ENCODE peak calls at places on chromosomes 12 and 14, in five cellular contexts. B is transverse colon, Q is HCT116, X is breast epithelium, T is stomach. C is an unnamed sample.

GRCh38 chr12:7210642-7211151 is 21.2 kb downstream of the PEX5 start:
- DNase-seq in B (no peak), Q (no peak), X (no peak), T (no peak), C (no peak)

GRCh38 chr12:6200266-6201198 is at the start of gene CD9:
- DNase-seq in B (peak), Q (peak), X (peak), T (peak), C (peak)

GRCh38 chr12:72035625-72036024 is 97.0 kb downstream of the TPH2 start:
- DNase-seq in B (no peak), Q (no peak), X (no peak), T (no peak), C (no peak)

GRCh38 chr12:88390811-88391210 is 189.5 kb downstream of the KITLG start:
- DNase-seq in B (no peak), Q (no peak), X (no peak), T (no peak), C (no peak)

GRCh38 chr14:89534896-89535615 is 118.0 kb upstream of the FOXN3 start:
- DNase-seq in B (no peak), Q (no peak), X (no peak), T (no peak), C (no peak)

GRCh38 chr14:51652168-51653095 is 722 bp downstream of the FRMD6 start:
- DNase-seq in B (peak), Q (no peak), X (peak), T (peak), C (peak)

GRCh38 chr14:66650491-66650911 is 142.6 kb downstream of the GPHN start:
- DNase-seq in B (no peak), Q (no peak), X (no peak), T (no peak), C (no peak)

GRCh38 chr12:100904270-100904669 is 109.7 kb downstream of the ANO4 start:
- DNase-seq in B (no peak), Q (no peak), X (no peak), T (no peak), C (no peak)

GRCh38 chr12:113208041-113208934 is 13.0 kb upstream of the TPCN1 start:
- DNase-seq in B (peak), Q (no peak), X (no peak), T (peak), C (peak)

GRCh38 chr14:89406941-89407340 is 10.1 kb downstream of the FOXN3 start:
- DNase-seq in B (no peak), Q (no peak), X (no peak), T (no peak), C (no peak)

GRCh38 chr12:58850826-58851225 is 69.5 kb downstream of the LRIG3 start:
- DNase-seq in B (no peak), Q (no peak), X (no peak), T (no peak), C (no peak)

GRCh38 chr12:129579879-129580278 is 323.9 kb downstream of the TMEM132D start:
- DNase-seq in B (no peak), Q (no peak), X (no peak), T (no peak), C (no peak)

GRCh38 chr14:100358396-100358795 is 35.3 kb downstream of the SLC25A47 start:
- DNase-seq in B (no peak), Q (no peak), X (no peak), T (no peak), C (no peak)

GRCh38 chr12:31820832-31821231 is 92.0 kb upstream of the AMN1 start:
- DNase-seq in B (no peak), Q (no peak), X (no peak), T (no peak), C (no peak)

GRCh38 chr14:63387691-63388090 is 69.0 kb upstream of the GPHB5 start:
- DNase-seq in B (no peak), Q (no peak), X (no peak), T (no peak), C (no peak)

GRCh38 chr12:10940389-10940788 is 1.3 kb upstream of the TAS2R14 start:
- DNase-seq in B (no peak), Q (no peak), X (no peak), T (no peak), C (no peak)

DNA sequence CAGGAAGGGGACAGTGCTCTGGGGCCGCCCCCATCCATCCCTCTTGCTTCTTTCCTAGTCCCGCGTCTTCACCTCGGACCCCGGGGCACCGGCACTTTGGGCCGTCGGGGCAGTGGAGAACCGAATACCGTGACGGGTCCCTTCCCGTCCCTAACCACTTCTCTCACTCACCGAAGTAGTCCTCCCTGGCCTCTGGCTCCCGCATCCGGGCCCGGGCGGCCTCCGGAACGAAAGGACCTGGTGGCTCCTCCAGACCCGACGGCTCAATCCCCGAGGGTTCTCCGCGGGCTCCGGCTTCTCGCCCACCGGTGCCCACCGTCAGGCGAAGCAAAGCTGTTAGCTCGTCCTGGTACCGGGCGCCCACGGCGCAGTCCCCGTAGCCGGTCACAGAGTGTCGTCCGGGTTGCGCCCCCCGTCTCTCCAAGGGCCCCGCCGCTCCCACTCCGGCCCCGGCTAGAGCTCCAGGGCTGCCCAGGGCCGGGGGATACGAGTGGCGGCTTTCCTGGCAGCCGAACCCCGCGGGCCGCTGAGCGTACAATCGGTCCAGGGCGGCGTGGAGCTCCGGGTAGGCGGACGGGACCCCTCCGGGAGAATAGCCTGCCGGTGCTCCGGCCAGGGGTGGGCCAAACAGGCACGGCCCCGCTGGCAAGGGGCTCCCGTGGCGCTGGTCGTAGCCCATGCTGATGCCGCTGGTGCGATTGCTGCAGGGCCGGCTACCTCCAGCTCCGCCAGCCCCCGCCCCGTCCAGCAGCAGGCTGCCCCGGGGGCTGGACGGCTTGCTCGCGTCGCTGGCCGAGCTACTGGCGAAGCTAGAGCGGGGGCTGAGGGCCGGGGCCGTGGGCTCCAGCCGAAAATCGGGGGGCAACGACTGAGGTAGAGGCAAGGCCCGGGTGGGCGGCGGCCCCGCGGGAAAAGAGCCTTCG is 1.0 kb downstream of the AJUBA start:
- DNase-seq in B (no peak), Q (no peak), X (no peak), T (no peak), C (peak)
- TF ChIP-seq POLR2AphosphoS5 in B (no peak), Q (peak), X (no peak), T (no peak), C (no peak)

DNA sequence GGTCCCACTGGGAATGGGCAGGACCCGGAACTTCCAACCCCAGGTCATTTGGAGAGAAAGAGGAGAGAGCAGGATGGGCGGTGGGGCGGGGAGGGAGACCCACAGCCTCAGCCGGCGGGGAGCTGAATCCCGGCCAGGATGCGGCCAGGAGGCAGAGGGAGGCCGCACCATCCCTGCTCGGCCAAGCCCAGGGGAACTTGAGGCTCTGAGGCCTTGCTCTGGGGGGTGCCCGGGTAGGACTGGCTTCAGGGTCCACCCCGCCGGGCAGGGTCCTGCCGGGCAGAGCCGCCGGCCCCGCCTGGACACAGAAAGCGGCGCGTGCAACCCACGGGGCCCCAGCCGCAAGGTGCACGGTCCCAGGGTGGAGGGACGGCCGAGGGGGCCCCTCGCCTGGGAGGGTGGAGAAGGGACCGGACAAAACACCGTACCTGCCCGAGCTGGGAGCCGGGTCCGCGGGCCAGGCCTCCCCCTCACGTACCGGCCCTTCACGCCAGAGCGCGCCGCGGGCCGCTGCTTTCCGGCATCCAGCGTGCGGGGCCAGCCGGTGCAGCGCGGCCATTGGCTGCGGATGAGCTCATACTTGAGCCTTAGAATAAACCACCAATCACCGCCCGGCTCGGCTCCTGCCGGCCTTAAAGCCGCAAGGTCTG is at the start of gene RPS6KL1:
- DNase-seq in B (peak), Q (peak), X (peak), T (peak), C (peak)
- TF ChIP-seq POLR2AphosphoS5 in B (peak), Q (peak), X (peak), T (no peak), C (peak)

GRCh38 chr14:81416233-81416927 is 16.3 kb upstream of the STON2 start:
- DNase-seq in B (no peak), Q (no peak), X (no peak), T (no peak), C (peak)
- TF ChIP-seq POLR2AphosphoS5 in B (no peak), Q (no peak), X (no peak), T (no peak), C (no peak)

GRCh38 chr14:96698846-96699543 is 98.2 kb upstream of the VRK1 start:
- DNase-seq in B (no peak), Q (no peak), X (no peak), T (no peak), C (no peak)
- TF ChIP-seq POLR2AphosphoS5 in B (no peak), Q (no peak), X (no peak), T (no peak), C (no peak)

DNA sequence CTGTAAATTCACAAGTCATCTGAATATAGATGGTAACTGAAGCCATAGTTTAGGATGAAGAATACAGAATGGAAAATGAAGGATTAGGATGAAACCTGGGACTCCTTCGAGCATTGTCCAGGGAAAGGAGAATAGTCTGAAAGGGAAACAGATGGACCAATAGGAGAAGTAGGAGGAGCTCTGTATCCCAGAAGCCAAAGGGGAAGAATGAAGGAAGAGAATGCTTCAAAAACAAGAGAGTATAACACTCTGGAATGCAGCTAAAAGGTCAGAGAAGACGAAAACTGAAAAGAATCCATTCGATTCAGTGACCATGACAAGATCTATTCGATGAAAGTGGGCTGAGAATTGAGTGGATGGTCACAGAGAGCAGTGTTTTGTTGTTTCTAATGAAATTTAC is 1.0 kb downstream of the GMFB start:
- DNase-seq in B (no peak), Q (no peak), X (no peak), T (no peak), C (no peak)
- TF ChIP-seq POLR2AphosphoS5 in B (no peak), Q (no peak), X (no peak), T (no peak), C (no peak)

DNA sequence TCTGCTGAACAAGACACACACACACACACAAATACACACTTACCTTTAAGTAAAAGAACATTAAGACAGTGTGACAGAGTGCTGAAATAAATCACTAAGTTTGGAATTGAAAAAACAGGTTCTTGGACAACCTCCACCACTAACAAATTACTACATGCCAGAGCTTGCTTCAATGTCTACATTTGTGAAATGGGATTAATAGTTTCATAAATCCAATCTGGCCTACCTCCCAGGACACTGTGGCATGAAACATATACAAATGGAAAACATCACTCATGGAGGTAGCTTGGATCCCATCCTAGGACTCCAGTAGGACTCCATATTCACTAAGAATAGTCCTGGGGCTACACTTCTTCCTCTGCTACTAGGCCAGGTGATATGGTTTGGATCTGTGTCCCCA is 8.2 kb upstream of the CCDC60 start:
- DNase-seq in B (no peak), Q (no peak), X (no peak), T (no peak), C (no peak)
- TF ChIP-seq POLR2AphosphoS5 in B (peak), Q (no peak), X (no peak), T (peak), C (no peak)

GRCh38 chr14:97177635-97178034 is 380.5 kb downstream of the VRK1 start:
- DNase-seq in B (no peak), Q (no peak), X (no peak), T (no peak), C (no peak)

GRCh38 chr14:97180304-97181200 is 383.4 kb downstream of the VRK1 start:
- DNase-seq in B (no peak), Q (peak), X (no peak), T (no peak), C (no peak)

GRCh38 chr14:97177016-97177415 is 379.8 kb downstream of the VRK1 start:
- DNase-seq in B (no peak), Q (peak), X (no peak), T (no peak), C (no peak)

GRCh38 chr14:97179573-97179972 is 382.4 kb downstream of the VRK1 start:
- DNase-seq in B (no peak), Q (no peak), X (no peak), T (no peak), C (no peak)

GRCh38 chr14:97178781-97179180 is 381.6 kb downstream of the VRK1 start:
- DNase-seq in B (no peak), Q (no peak), X (no peak), T (no peak), C (no peak)
- TF ChIP-seq POLR2AphosphoS5 in B (no peak), Q (no peak), X (no peak), T (no peak), C (no peak)

GRCh38 chr12:110741795-110742717 is 635 bp downstream of the PPP1CC start:
- DNase-seq in B (peak), Q (no peak), X (peak), T (peak), C (no peak)
- TF ChIP-seq POLR2AphosphoS5 in B (peak), Q (no peak), X (no peak), T (no peak), C (no peak)

GRCh38 chr14:26598672-26599131 is 869 bp upstream of the NOVA1 start:
- DNase-seq in B (no peak), Q (no peak), X (no peak), T (no peak), C (no peak)

GRCh38 chr14:26596722-26597030 is 1.2 kb downstream of the NOVA1 start:
- DNase-seq in B (peak), Q (no peak), X (peak), T (no peak), C (no peak)

GRCh38 chr14:26595922-26596721 is 1.7 kb downstream of the NOVA1 start:
- DNase-seq in B (no peak), Q (no peak), X (no peak), T (no peak), C (no peak)

GRCh38 chr14:26598081-26598671 is 343 bp upstream of the NOVA1 start:
- DNase-seq in B (peak), Q (no peak), X (peak), T (peak), C (peak)

DNA sequence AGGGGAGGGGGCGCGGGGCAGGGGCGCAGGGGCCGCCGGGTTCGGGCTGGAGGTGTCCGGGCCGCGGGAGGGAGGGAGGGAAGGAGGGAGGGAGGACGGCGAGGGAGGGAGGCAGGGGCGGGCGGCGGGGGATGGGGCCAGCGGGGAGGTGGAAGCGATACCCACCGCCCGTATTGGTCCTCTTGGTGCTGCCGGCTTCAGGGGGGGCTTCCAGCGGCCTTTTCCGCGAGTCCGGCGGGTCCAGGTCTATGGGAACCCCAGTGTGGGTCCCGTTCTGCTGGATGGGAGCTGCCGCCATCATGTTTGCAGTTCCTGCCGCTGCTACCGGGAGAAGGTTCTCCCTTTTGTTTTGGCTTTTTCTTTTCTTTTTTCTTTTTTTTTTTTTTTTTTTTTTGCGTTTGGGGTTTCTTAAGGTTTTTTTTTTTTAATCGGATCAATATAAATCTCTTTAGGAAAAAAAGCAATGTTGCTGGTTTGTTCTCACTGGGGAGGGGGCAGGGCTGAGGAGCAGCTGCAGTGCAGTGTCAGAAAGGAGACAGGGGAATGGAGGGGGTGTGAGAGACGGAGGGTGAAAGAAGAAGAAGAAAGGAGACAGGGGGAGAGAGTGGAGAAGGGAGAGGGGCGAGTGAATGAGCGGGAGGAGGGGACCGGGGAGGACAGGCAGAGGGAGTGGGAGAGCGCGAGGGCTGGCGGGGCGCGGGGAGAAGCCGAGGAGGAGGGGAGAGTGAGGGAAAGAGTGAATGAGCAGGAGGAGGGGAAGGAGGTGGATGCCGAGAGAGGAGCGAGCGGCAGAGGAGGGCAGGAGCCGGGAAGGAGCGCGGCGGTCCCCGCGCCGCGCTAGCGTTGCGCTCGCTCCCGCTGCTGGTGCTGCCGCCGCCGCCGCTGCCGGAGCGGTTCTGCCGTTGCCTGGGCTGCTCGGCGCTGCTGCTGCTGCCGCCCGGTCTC is at the start of gene NOVA1:
- DNase-seq in B (peak), Q (no peak), X (peak), T (no peak), C (no peak)
- TF ChIP-seq POLR2AphosphoS5 in B (no peak), Q (no peak), X (no peak), T (no peak), C (no peak)

C was measured in upper lobe of left lung.